ENCODE peak calls at places on chromosomes 12 and 14, in seven cellular contexts. K, D, F, M, Q, L and T are unnamed samples.

GRCh38 chr14:96423012-96423411 is 31.1 kb downstream of the AK7 start:
- DNase-seq in K (no peak), D (no peak), F (no peak), M (no peak), Q (no peak), L (no peak), T (no peak)

GRCh38 chr12:115709410-115710065 is 568.0 kb downstream of the MED13L start:
- DNase-seq in K (peak; percentile 22), D (no peak), F (no peak), M (no peak), Q (no peak), L (peak; percentile 89), T (no peak)

GRCh38 chr12:10293570-10294227 is 14.0 kb upstream of the KLRD1 start:
- DNase-seq in K (no peak), D (no peak), F (no peak), M (no peak), Q (no peak), L (no peak), T (peak; percentile 31)

GRCh38 chr12:22656835-22657234 is 31.9 kb downstream of the ETNK1 start:
- DNase-seq in K (no peak), D (no peak), F (no peak), M (no peak), Q (no peak), L (no peak), T (no peak)

GRCh38 chr12:5984873-5985272 is 39.8 kb upstream of the ANO2 start:
- DNase-seq in K (no peak), D (no peak), F (no peak), M (no peak), Q (no peak), L (no peak), T (no peak)

GRCh38 chr12:7113389-7113871 is 4.4 kb upstream of the C1RL start:
- DNase-seq in K (peak; percentile 57), D (peak; percentile 67), F (no peak), M (no peak), Q (no peak), L (peak; percentile 38), T (peak; percentile 53)

GRCh38 chr12:71763682-71764379 is 9.2 kb downstream of the RAB21 start:
- DNase-seq in K (peak; percentile 48), D (no peak), F (no peak), M (no peak), Q (no peak), L (no peak), T (no peak)

GRCh38 chr12:104710940-104711725 is 247.0 kb downstream of the SLC41A2 start:
- DNase-seq in K (peak; percentile 95), D (no peak), F (no peak), M (no peak), Q (peak; percentile 34), L (no peak), T (no peak)

GRCh38 chr12:54053625-54054441 is at the start of gene HOXC4:
- DNase-seq in K (peak; percentile 77), D (no peak), F (no peak), M (no peak), Q (no peak), L (peak; percentile 61), T (no peak)

GRCh38 chr12:106248849-106249371 is 1.1 kb upstream of the CKAP4 start:
- DNase-seq in K (peak; percentile 90), D (no peak), F (peak; percentile 79), M (no peak), Q (no peak), L (no peak), T (peak; percentile 66)

GRCh38 chr12:130881046-130881445 is 9.2 kb downstream of the RAN start:
- DNase-seq in K (no peak), D (peak; percentile 10), F (no peak), M (no peak), Q (no peak), L (no peak), T (no peak)

GRCh38 chr12:32482226-32482625 is 82.9 kb downstream of the FGD4 start:
- DNase-seq in K (no peak), D (no peak), F (no peak), M (no peak), Q (no peak), L (no peak), T (no peak)

GRCh38 chr12:32476446-32476845 is 77.1 kb downstream of the FGD4 start:
- DNase-seq in K (no peak), D (no peak), F (no peak), M (no peak), Q (no peak), L (no peak), T (no peak)

GRCh38 chr12:32478858-32479257 is 79.5 kb downstream of the FGD4 start:
- DNase-seq in K (no peak), D (no peak), F (no peak), M (no peak), Q (no peak), L (no peak), T (no peak)

GRCh38 chr12:32478166-32478565 is 78.8 kb downstream of the FGD4 start:
- DNase-seq in K (no peak), D (no peak), F (no peak), M (no peak), Q (no peak), L (no peak), T (no peak)

DNA sequence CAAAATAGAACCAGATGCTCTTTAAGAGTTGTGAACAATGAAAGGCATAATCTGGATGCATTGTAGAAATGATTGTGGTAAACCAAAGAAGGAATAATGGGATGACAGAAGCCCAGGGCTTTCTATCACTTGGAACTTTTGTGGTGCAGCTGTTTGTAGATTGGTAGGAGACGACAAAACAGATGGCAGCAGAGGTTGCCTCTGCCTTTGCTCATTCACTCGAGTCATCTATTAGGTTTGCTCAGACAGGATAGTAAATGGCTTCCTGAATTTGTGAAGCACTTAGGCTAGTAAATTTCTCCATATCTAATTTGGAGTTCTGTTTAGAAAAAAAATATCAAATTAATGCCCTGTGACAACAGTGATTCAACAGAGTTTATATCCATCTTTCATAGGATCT is 78.4 kb downstream of the FGD4 start:
- DNase-seq in K (no peak), D (no peak), F (no peak), M (no peak), Q (no peak), L (no peak), T (no peak)
- H3K27ac ChIP-seq in K (no peak overlapping the region), D (no peak overlapping the region), F (no peak overlapping the region), M (no peak overlapping the region), Q (no peak overlapping the region), L (no peak overlapping the region), T (no peak overlapping the region)

DNA sequence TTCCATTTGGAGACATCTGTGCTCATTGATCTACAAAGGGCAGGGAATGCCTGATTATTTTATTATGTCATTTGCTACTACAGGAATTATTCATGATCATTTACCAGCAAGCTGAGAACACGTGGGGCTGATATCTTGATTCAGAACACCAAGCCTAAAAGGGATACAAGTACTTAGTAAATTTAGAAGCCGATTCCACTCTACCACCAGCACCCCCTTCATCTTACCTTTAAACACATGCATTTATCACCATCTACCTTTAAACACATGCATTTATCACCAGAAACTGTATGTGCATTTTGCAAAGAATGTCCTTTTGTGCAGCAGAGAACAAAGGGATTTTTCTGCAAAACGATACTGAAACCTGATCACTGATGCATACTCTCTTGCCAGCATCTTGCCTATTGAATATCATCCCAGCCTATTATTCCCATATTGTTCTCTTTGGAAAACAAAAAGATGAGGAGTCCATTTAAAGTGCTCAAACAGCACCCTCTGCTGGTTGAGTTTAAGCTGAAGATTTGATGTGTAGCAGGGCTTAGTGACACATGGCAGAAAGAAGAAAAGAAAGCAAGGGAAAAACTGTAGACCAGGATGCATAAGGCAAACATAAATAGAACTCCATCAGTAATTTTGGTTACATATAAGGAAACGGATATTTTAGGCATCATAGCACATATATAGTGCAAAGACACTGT is 132.6 kb upstream of the PLEKHG7 start:
- DNase-seq in K (peak; percentile 79), D (peak; percentile 75), F (peak; percentile 73), M (no peak), Q (peak; percentile 77), L (no peak), T (peak; percentile 72)
- H3K27ac ChIP-seq in K (no peak overlapping the region), D (no peak overlapping the region), F (peak overlapping the region; percentile 40), M (peak overlapping the region; percentile 55), Q (no peak overlapping the region), L (no peak overlapping the region), T (no peak overlapping the region)

DNA sequence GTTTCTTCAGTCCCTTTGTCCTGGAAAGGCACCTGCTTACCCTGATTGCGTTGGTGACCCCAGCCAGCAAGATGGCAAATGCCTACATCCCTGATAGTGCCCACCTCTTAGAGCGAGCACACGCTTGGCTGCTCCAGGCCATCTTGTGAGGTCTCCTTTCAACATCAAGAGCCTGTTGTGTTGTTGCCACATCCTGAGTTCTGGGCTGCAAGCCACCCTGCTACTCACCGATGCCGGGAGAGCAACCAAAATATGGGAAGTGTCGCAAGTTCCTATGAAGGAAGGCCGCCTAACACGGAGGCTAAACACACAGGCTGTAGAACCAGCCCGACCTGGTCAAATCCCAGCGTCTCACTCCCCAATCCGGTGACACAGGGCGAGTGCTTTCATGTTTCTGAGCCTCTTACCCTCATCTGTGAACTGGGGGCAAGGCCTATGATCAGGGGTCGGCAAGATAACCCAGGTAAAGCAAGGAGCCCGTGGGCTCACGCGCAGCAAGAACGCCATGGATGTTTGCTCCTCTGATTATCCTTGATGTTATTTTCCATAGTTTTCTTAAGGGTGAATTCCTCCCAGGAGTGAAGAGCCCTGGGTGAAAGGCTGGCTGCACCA is 98.4 kb downstream of the LGMN start:
- DNase-seq in K (peak; percentile 85), D (peak; percentile 95), F (peak; percentile 80), M (peak; percentile 81), Q (peak; percentile 82), L (peak; percentile 90), T (no peak)
- H3K27ac ChIP-seq in K (peak overlapping the region; percentile 5), D (peak overlapping the region; percentile 95), F (peak overlapping the region; percentile 36), M (peak overlapping the region; percentile 28), Q (peak overlapping the region; percentile 75), L (peak overlapping the region; percentile 99), T (peak overlapping the region; percentile 84)

GRCh38 chr12:80777587-80777986 is 60.9 kb downstream of the MYF5 start:
- DNase-seq in K (peak; percentile 4), D (no peak), F (no peak), M (no peak), Q (no peak), L (no peak), T (no peak)
- H3K27ac ChIP-seq in K (peak overlapping the region; percentile 71), D (no peak overlapping the region), F (peak overlapping the region; percentile 65), M (peak overlapping the region; percentile 68), Q (peak overlapping the region; percentile 87), L (no peak overlapping the region), T (no peak overlapping the region)

DNA sequence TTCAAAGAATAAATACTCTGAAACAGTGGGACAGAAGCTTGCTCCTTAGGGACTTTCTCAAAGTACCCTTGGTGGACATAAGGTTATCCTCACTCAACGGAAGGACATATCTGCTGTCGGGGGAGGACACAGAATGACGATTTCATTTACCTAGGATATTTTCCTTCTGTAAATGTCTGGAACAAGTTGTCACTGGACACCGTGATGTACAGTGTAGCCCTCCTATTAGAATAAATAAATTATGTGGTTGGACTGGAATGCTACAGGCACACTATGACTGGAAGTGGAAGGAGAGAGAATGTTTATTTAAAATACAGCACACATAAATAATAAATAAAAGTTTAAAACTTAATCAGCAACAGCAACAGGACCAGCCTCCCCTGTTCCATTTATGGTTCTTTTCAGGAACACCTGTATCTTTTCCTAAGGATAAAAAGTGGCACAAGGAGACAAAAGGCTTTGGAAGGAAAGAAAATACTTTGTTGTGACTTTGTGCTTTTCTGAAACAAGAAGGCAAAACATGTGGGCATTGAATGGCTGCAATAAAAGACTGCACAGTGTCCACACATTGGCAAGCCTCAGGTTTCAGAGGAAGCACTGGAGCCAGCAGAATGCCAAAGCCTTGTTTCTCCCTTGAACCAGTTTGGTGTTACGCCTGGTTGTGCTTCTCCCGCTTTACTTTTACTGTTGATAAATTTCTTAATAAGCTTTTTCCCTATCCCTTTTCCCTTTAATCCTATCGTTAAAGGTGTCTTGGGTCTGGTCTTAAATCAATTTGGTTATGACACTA is 36.8 kb downstream of the FGD4 start:
- DNase-seq in K (no peak), D (no peak), F (no peak), M (no peak), Q (no peak), L (no peak), T (no peak)
- H3K27ac ChIP-seq in K (peak overlapping the region; percentile 11), D (no peak overlapping the region), F (no peak overlapping the region), M (no peak overlapping the region), Q (no peak overlapping the region), L (no peak overlapping the region), T (no peak overlapping the region)